ENCODE peak calls at places on chromosomes 3 and 15, in six cellular contexts. M is activated naive CD4-positive, alpha-beta T cell treated with anti-CD3 and anti-CD28 coated beads, Interleukin-2, amount 10 ng/mL, durations not matched to agents 7 days and 5 days; Y is HT-29; Q is H54; Z is Daoy; V is GM23338. E is an unnamed sample.

GRCh38 chr3:121735047-121735696 is 14.4 kb downstream of the GOLGB1 start:
- DNase-seq in M (no peak), Y (no peak), Q (no peak), Z (no peak), V (no peak), E (no peak)

GRCh38 chr15:42593143-42593542 is 17.7 kb downstream of the STARD9 start:
- DNase-seq in M (no peak), Y (no peak), Q (no peak), Z (no peak), V (no peak), E (no peak)

GRCh38 chr3:126340943-126341754 is 16.1 kb downstream of the KLF15 start:
- DNase-seq in M (no peak), Y (no peak), Q (no peak), Z (no peak), V (no peak), E (no peak)

GRCh38 chr3:171829841-171830559 is 13.1 kb upstream of the TMEM212 start:
- DNase-seq in M (no peak), Y (peak; percentile 93), Q (peak; percentile 31), Z (peak; percentile 86), V (peak; percentile 86), E (no peak)

GRCh38 chr3:98730338-98730737 is 32.8 kb upstream of the ST3GAL6 start:
- DNase-seq in M (no peak), Y (no peak), Q (no peak), Z (peak; percentile 82), V (no peak), E (no peak)

GRCh38 chr15:20340931-20341661 is 200.5 kb downstream of the GOLGA6L6 start:
- DNase-seq in M (peak; percentile 47), Y (peak; percentile 15), Q (no peak), Z (peak; percentile 81), V (no peak), E (no peak)

GRCh38 chr3:136671921-136672320 is 80.3 kb downstream of the STAG1 start:
- DNase-seq in M (no peak), Y (no peak), Q (no peak), Z (no peak), V (no peak), E (no peak)

GRCh38 chr3:12545473-12545791 is at the start of gene MKRN2OS:
- DNase-seq in M (no peak), Y (peak; percentile 87), Q (no peak), Z (peak; percentile 14), V (peak; percentile 92), E (no peak)

GRCh38 chr15:60003243-60004018 is 680 bp upstream of the FOXB1 start:
- DNase-seq in M (peak; percentile 37), Y (no peak), Q (no peak), Z (peak; percentile 45), V (no peak), E (no peak)

GRCh38 chr3:12040902-12041301 is 36.7 kb downstream of the SYN2 start:
- DNase-seq in M (no peak), Y (no peak), Q (no peak), Z (peak; percentile 7), V (no peak), E (no peak)

GRCh38 chr3:127822166-127822835 is at the start of gene MGLL:
- DNase-seq in M (no peak), Y (peak; percentile 66), Q (peak; percentile 52), Z (peak; percentile 67), V (peak; percentile 53), E (peak; percentile 28)

GRCh38 chr3:55555866-55556621 is 68.9 kb upstream of the WNT5A start:
- DNase-seq in M (no peak), Y (no peak), Q (no peak), Z (no peak), V (no peak), E (no peak)

GRCh38 chr15:38688761-38689160 is 124.1 kb upstream of the RASGRP1 start:
- DNase-seq in M (peak; percentile 82), Y (no peak), Q (no peak), Z (peak; percentile 17), V (no peak), E (no peak)

GRCh38 chr3:129558076-129558771 is 15.2 kb downstream of the H1-8 start:
- DNase-seq in M (no peak), Y (no peak), Q (peak; percentile 49), Z (peak; percentile 36), V (no peak), E (no peak)

GRCh38 chr3:143604849-143605660 is 243.2 kb downstream of the SLC9A9 start:
- DNase-seq in M (no peak), Y (no peak), Q (no peak), Z (no peak), V (no peak), E (no peak)

GRCh38 chr3:161268601-161269000 is 47.5 kb downstream of the NMD3 start:
- DNase-seq in M (no peak), Y (peak; percentile 54), Q (no peak), Z (no peak), V (no peak), E (no peak)

GRCh38 chr3:164641071-164641470 is 437.2 kb downstream of the SI start:
- DNase-seq in M (no peak), Y (no peak), Q (no peak), Z (no peak), V (no peak), E (no peak)

GRCh38 chr3:33331414-33331813 is 54.2 kb downstream of the FBXL2 start:
- DNase-seq in M (no peak), Y (no peak), Q (no peak), Z (no peak), V (no peak), E (no peak)

GRCh38 chr15:67736810-67737209 is 88.5 kb upstream of the SKOR1 start:
- DNase-seq in M (no peak), Y (no peak), Q (no peak), Z (no peak), V (no peak), E (no peak)

GRCh38 chr3:154730221-154730620 is 300.2 kb upstream of the GPR149 start:
- DNase-seq in M (no peak), Y (peak; percentile 7), Q (no peak), Z (no peak), V (no peak), E (no peak)

GRCh38 chr15:76339302-76340197 is 3.0 kb downstream of the ISL2 start:
- DNase-seq in M (no peak), Y (no peak), Q (no peak), Z (no peak), V (peak; percentile 60), E (no peak)

GRCh38 chr3:46934067-46934466 is 42.5 kb downstream of the CCDC12 start:
- DNase-seq in M (no peak), Y (no peak), Q (no peak), Z (no peak), V (no peak), E (no peak)

GRCh38 chr3:72973031-72973723 is 23.4 kb upstream of the PPP4R2 start:
- DNase-seq in M (no peak), Y (no peak), Q (no peak), Z (peak; percentile 67), V (peak; percentile 54), E (no peak)

GRCh38 chr3:69499899-69500316 is 114.0 kb upstream of the FRMD4B start:
- DNase-seq in M (no peak), Y (no peak), Q (no peak), Z (no peak), V (no peak), E (no peak)

GRCh38 chr3:73037369-73037699 is 24.1 kb upstream of the EBLN2 start:
- DNase-seq in M (no peak), Y (no peak), Q (no peak), Z (peak; percentile 12), V (peak; percentile 40), E (no peak)

GRCh38 chr3:194337965-194338753 is 13.0 kb downstream of the CPN2 start:
- DNase-seq in M (no peak), Y (no peak), Q (no peak), Z (peak; percentile 62), V (no peak), E (no peak)

GRCh38 chr3:1118074-1118473 is 25.2 kb downstream of the CNTN6 start:
- DNase-seq in M (no peak), Y (peak; percentile 40), Q (peak; percentile 9), Z (peak; percentile 0), V (no peak), E (peak; percentile 1)

GRCh38 chr3:57753016-57753415 is 3.1 kb upstream of the SLMAP start:
- DNase-seq in M (no peak), Y (no peak), Q (no peak), Z (no peak), V (no peak), E (no peak)

GRCh38 chr3:31472479-31473390 is 60.0 kb upstream of the STT3B start:
- DNase-seq in M (peak; percentile 29), Y (no peak), Q (no peak), Z (peak; percentile 80), V (no peak), E (peak; percentile 25)

GRCh38 chr15:100439566-100439965 is 89.2 kb downstream of the CERS3 start:
- DNase-seq in M (no peak), Y (no peak), Q (no peak), Z (no peak), V (no peak), E (no peak)

GRCh38 chr3:35664460-35664919 is 25.2 kb downstream of the ARPP21 start:
- DNase-seq in M (no peak), Y (no peak), Q (no peak), Z (peak; percentile 44), V (peak; percentile 52), E (no peak)

GRCh38 chr3:58217209-58217811 is 6.5 kb upstream of the DNASE1L3 start:
- DNase-seq in M (peak; percentile 69), Y (peak; percentile 87), Q (peak; percentile 73), Z (peak; percentile 68), V (peak; percentile 89), E (peak; percentile 9)

GRCh38 chr15:33601461-33601860 is 290.7 kb downstream of the RYR3 start:
- DNase-seq in M (no peak), Y (no peak), Q (no peak), Z (no peak), V (no peak), E (no peak)

GRCh38 chr3:152386208-152386607 is 117.5 kb downstream of the MBNL1 start:
- DNase-seq in M (no peak), Y (no peak), Q (no peak), Z (no peak), V (no peak), E (no peak)

GRCh38 chr3:125647318-125648014 is 52.2 kb upstream of the OSBPL11 start:
- DNase-seq in M (no peak), Y (peak; percentile 92), Q (no peak), Z (no peak), V (peak; percentile 30), E (no peak)

GRCh38 chr3:128468285-128468790 is 1.6 kb upstream of the DNAJB8 start:
- DNase-seq in M (no peak), Y (no peak), Q (no peak), Z (no peak), V (no peak), E (no peak)

GRCh38 chr15:71634820-71635219 is 175.5 kb upstream of the NR2E3 start:
- DNase-seq in M (no peak), Y (no peak), Q (no peak), Z (peak; percentile 63), V (no peak), E (no peak)

GRCh38 chr3:7764091-7764490 is 737.5 kb upstream of the LMCD1 start:
- DNase-seq in M (no peak), Y (no peak), Q (no peak), Z (no peak), V (no peak), E (no peak)

GRCh38 chr3:53286727-53287412 is 31.0 kb upstream of the TKT start:
- DNase-seq in M (no peak), Y (no peak), Q (no peak), Z (no peak), V (peak; percentile 73), E (no peak)

E was measured in T1000.